ENCODE peak calls at places on chromosomes 1 and 21, in four cellular contexts. Z is cardiac muscle cell, Q is H9, R is OCI-LY7. U is an unnamed sample.
A peak's percentile ranks its signal among the peaks of the same experiment; 100 is the strongest.

GRCh38 chr1:21325731-21326387 is 35.6 kb upstream of the ECE1 start:
- DNase-seq in Z (no peak), Q (no peak), R (no peak), U (no peak)

GRCh38 chr1:13950637-13951036 is 250.6 kb downstream of the PRDM2 start:
- DNase-seq in Z (peak; percentile 6), Q (peak; percentile 74), R (no peak), U (no peak)

GRCh38 chr1:12383001-12383400 is 153.2 kb downstream of the VPS13D start:
- DNase-seq in Z (no peak), Q (no peak), R (no peak), U (no peak)

GRCh38 chr1:92577251-92577895 is 90.6 kb upstream of the GFI1 start:
- DNase-seq in Z (no peak), Q (no peak), R (no peak), U (no peak)

GRCh38 chr1:234962340-234962989 is 166.2 kb downstream of the TOMM20 start:
- DNase-seq in Z (no peak), Q (no peak), R (peak; percentile 73), U (peak; percentile 67)

GRCh38 chr1:151718011-151718431 is 1.4 kb upstream of the CELF3 start:
- DNase-seq in Z (no peak), Q (no peak), R (no peak), U (no peak)

GRCh38 chr21:45865106-45865835 is 116.3 kb upstream of the COL6A1 start:
- DNase-seq in Z (no peak), Q (peak; percentile 14), R (no peak), U (no peak)

GRCh38 chr1:6209661-6210605 is 4.0 kb downstream of the RNF207 start:
- DNase-seq in Z (no peak), Q (peak; percentile 54), R (peak; percentile 40), U (peak; percentile 42)

GRCh38 chr1:44676484-44677200 is 2.1 kb downstream of the ARMH1 start:
- DNase-seq in Z (no peak), Q (no peak), R (peak; percentile 53), U (no peak)

GRCh38 chr1:95384570-95384969 is 150.6 kb downstream of the RWDD3 start:
- DNase-seq in Z (peak; percentile 90), Q (peak; percentile 74), R (peak; percentile 42), U (no peak)

GRCh38 chr1:69016468-69016867 is 519.6 kb upstream of the DEPDC1 start:
- DNase-seq in Z (no peak), Q (no peak), R (no peak), U (no peak)

GRCh38 chr1:23118957-23119792 is 49.5 kb downstream of the LUZP1 start:
- DNase-seq in Z (no peak), Q (no peak), R (no peak), U (no peak)

GRCh38 chr1:244231572-244232315 is 180.7 kb downstream of the ZBTB18 start:
- DNase-seq in Z (no peak), Q (no peak), R (no peak), U (peak; percentile 32)

GRCh38 chr1:90176530-90176929 is 181.6 kb downstream of the ZNF326 start:
- DNase-seq in Z (no peak), Q (no peak), R (no peak), U (no peak)

GRCh38 chr1:88998716-88999115 is 6.3 kb upstream of the KYAT3 start:
- DNase-seq in Z (peak; percentile 77), Q (no peak), R (peak; percentile 76), U (peak; percentile 14)

GRCh38 chr1:35605071-35605881 is 32.2 kb downstream of the TFAP2E start:
- DNase-seq in Z (no peak), Q (no peak), R (no peak), U (no peak)

GRCh38 chr1:164765557-164765956 is 206.6 kb downstream of the PBX1 start:
- DNase-seq in Z (no peak), Q (no peak), R (no peak), U (no peak)

GRCh38 chr1:31617917-31618746 is 643 bp downstream of the HCRTR1 start:
- DNase-seq in Z (peak; percentile 79), Q (peak; percentile 80), R (peak; percentile 35), U (peak; percentile 62)

GRCh38 chr1:38831753-38832734 is 27.5 kb downstream of the RRAGC start:
- DNase-seq in Z (no peak), Q (no peak), R (no peak), U (no peak)

GRCh38 chr1:81119319-81119718 is 681.4 kb upstream of the ADGRL2 start:
- DNase-seq in Z (no peak), Q (no peak), R (no peak), U (no peak)

GRCh38 chr1:22826630-22827580 is 116.3 kb downstream of the EPHB2 start:
- DNase-seq in Z (peak; percentile 34), Q (peak; percentile 49), R (no peak), U (no peak)

GRCh38 chr1:43304771-43305300 is 4.1 kb downstream of the TIE1 start:
- DNase-seq in Z (no peak), Q (no peak), R (no peak), U (no peak)

GRCh38 chr1:81920245-81920740 is 119.6 kb downstream of the ADGRL2 start:
- DNase-seq in Z (peak; percentile 80), Q (peak; percentile 79), R (no peak), U (peak; percentile 48)

GRCh38 chr1:237394263-237394662 is 352.3 kb downstream of the RYR2 start:
- DNase-seq in Z (no peak), Q (no peak), R (no peak), U (no peak)

GRCh38 chr1:31750858-31751638 is 13.1 kb downstream of the ADGRB2 start:
- DNase-seq in Z (no peak), Q (no peak), R (peak; percentile 57), U (no peak)

GRCh38 chr1:55506686-55507577 is 291.8 kb upstream of the USP24 start:
- DNase-seq in Z (no peak), Q (no peak), R (no peak), U (no peak)

GRCh38 chr1:203914292-203914691 is 52.9 kb downstream of the SNRPE start:
- DNase-seq in Z (no peak), Q (no peak), R (no peak), U (no peak)

DNA sequence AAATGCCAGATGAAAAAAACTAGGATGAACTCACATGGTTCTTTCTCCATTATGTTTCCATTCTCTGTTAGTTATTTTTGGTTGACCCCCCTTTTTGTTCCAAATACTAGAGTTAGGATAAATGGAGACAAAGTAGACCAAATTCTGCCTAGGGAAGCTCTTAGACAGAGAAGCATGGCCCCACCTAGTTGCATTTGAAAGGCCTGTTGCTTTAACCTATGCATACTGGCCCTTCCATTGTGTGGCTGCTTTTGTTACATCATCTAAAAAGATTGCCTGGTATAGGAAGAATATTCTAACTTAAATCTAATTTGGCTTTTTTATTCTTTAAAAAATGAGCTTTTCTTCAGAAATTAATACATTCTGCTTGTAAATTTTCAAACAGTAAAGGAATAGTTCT is 176.2 kb downstream of the PAPPA2 start:
- DNase-seq in Z (no peak), Q (no peak), R (no peak), U (no peak)
- H3K4me1 ChIP-seq in Z (no peaks in the 10 kb centered on the region), Q (no peaks in the 10 kb centered on the region), R (no peaks in the 10 kb centered on the region), U (no peaks in the 10 kb centered on the region)

GRCh38 chr1:47931395-47931794 is 65.8 kb downstream of the TRABD2B start:
- DNase-seq in Z (no peak), Q (no peak), R (peak; percentile 17), U (peak; percentile 20)
- TF ChIP-seq CTCF in Z (no peak), Q (peak; percentile 47), R (peak; percentile 48), U (peak; percentile 47)

DNA sequence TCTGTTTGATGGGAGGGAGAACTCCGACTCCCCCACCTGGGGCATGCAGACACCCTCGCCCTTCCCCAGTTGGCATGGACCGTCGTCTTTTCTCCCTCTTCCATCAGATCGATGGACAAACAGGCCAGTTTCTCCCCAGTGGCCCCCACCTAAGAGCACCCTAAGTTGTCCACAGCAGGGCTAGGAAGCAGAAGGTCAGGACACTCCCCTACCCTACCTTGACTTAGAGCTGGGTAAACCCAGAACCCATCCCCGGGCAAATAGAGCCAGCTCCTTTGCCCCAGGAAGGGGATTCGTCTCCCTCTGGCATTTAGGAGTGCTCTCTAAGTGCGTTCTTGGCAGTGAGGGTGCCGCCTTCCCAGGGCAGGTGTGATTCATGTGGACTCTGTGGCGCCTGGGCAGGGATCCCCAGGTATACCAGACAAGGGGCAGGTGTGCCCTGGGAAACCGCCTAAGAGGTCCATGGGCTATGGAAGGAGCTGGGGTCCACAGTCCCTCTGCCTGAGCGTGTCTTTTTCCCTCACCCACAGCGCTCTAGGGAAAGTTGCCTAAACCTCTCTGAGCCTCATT is 2.7 kb upstream of the RUNX3 start:
- DNase-seq in Z (no peak), Q (no peak), R (no peak), U (no peak)
- H3K4me1 ChIP-seq in Z (no peaks in the 10 kb centered on the region), Q (peaks cover 3% of the 10 kb centered on the region), R (peaks cover 56% of the 10 kb centered on the region), U (no peaks in the 10 kb centered on the region)

GRCh38 chr1:179445593-179445992 is 79.8 kb downstream of the AXDND1 start:
- DNase-seq in Z (no peak), Q (no peak), R (no peak), U (no peak)

GRCh38 chr1:179448429-179449149 is 82.8 kb downstream of the AXDND1 start:
- DNase-seq in Z (no peak), Q (no peak), R (no peak), U (no peak)

GRCh38 chr1:179447489-179447888 is 81.7 kb downstream of the AXDND1 start:
- DNase-seq in Z (peak; percentile 1), Q (peak; percentile 49), R (peak; percentile 30), U (peak; percentile 43)
- TF ChIP-seq CTCF in Z (peak; percentile 31), Q (peak; percentile 71), R (peak; percentile 79), U (peak; percentile 55)

DNA sequence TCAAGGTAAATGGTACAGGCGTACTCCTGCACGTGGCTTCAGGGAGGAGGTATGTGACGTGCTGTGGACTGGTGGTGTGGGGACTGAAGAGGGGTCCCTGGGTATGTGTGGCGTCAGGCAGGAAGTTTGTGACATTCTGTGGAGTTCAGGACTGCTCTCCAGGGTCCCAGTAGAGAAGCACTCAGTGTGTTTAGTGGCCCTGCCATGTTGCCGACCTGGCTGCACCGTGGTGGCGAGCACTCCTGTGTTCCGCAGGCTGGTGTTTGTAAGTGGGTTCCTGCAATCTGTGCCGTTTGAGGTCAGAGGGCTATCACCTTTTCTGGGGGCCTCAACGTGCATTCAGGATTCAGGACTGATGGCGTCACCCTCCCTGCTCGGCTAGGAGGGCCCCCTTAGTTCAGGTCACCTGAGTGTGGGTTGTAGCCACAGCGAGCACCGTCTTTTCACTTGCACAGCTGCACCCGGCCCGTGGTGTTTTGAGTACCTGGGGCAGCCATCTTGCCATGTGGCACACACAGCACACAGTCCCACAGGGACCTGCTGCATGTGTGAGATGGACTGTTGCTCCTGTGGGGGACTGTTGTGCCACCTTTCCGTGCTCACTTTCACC is 26.5 kb downstream of the SNAP47 start:
- DNase-seq in Z (no peak), Q (no peak), R (no peak), U (no peak)
- H3K4me1 ChIP-seq in Z (peaks cover 12% of the 10 kb centered on the region), Q (no peaks in the 10 kb centered on the region), R (peaks cover 4% of the 10 kb centered on the region), U (no peaks in the 10 kb centered on the region)

GRCh38 chr1:65623895-65624294 is 168.8 kb upstream of the PDE4B start:
- DNase-seq in Z (no peak), Q (no peak), R (no peak), U (no peak)
- TF ChIP-seq CTCF in Z (peak; percentile 26), Q (no peak), R (no peak), U (no peak)

U was measured in BE2C.